ENCODE peak calls at places on chromosomes 11 and 22, in ten cellular contexts. One of them, this sample, is unnamed.

GRCh38 chr22:46082633-46083032 is 67.7 kb upstream of the PPARA start:
- DNase-seq in K562: no peak
- DNase-seq in IMR-90: no peak
- DNase-seq in caudate nucleus: no peak
- DNase-seq in mammary epithelial cell: peak
- DNase-seq in AG04450: no peak
- DNase-seq in Panc1: no peak
- DNase-seq in uterus: no peak
- DNase-seq in HepG2: no peak
- DNase-seq in heart left ventricle: no peak
- DNase-seq in this sample: peak

GRCh38 chr11:44564653-44565007 is 833 bp upstream of the CD82 start:
- DNase-seq in K562: peak
- DNase-seq in IMR-90: peak
- DNase-seq in caudate nucleus: no peak
- DNase-seq in mammary epithelial cell: peak
- DNase-seq in AG04450: peak
- DNase-seq in Panc1: no peak
- DNase-seq in uterus: no peak
- DNase-seq in HepG2: no peak
- DNase-seq in heart left ventricle: peak
- DNase-seq in this sample: peak

GRCh38 chr11:126210871-126211235 is 597 bp downstream of the RPUSD4 start:
- DNase-seq in K562: no peak
- DNase-seq in IMR-90: no peak
- DNase-seq in caudate nucleus: no peak
- DNase-seq in mammary epithelial cell: no peak
- DNase-seq in AG04450: no peak
- DNase-seq in Panc1: no peak
- DNase-seq in uterus: no peak
- DNase-seq in HepG2: no peak
- DNase-seq in heart left ventricle: no peak
- DNase-seq in this sample: no peak

GRCh38 chr22:35663371-35663770 is 15.1 kb downstream of the APOL6 start:
- DNase-seq in K562: no peak
- DNase-seq in IMR-90: no peak
- DNase-seq in caudate nucleus: no peak
- DNase-seq in mammary epithelial cell: no peak
- DNase-seq in AG04450: no peak
- DNase-seq in Panc1: no peak
- DNase-seq in uterus: no peak
- DNase-seq in HepG2: no peak
- DNase-seq in heart left ventricle: no peak
- DNase-seq in this sample: no peak

GRCh38 chr22:40782521-40782920 is 36.6 kb downstream of the SLC25A17 start:
- DNase-seq in K562: no peak
- DNase-seq in IMR-90: no peak
- DNase-seq in caudate nucleus: no peak
- DNase-seq in mammary epithelial cell: peak
- DNase-seq in AG04450: no peak
- DNase-seq in Panc1: no peak
- DNase-seq in uterus: no peak
- DNase-seq in HepG2: no peak
- DNase-seq in heart left ventricle: no peak
- DNase-seq in this sample: no peak

GRCh38 chr11:12674571-12674935 is 332 bp downstream of the TEAD1 start:
- DNase-seq in K562: no peak
- DNase-seq in IMR-90: no peak
- DNase-seq in caudate nucleus: no peak
- DNase-seq in mammary epithelial cell: no peak
- DNase-seq in AG04450: no peak
- DNase-seq in Panc1: no peak
- DNase-seq in uterus: no peak
- DNase-seq in HepG2: no peak
- DNase-seq in heart left ventricle: peak
- DNase-seq in this sample: no peak

GRCh38 chr11:126547691-126548090 is 192.2 kb downstream of the ST3GAL4 start:
- DNase-seq in K562: no peak
- DNase-seq in IMR-90: peak
- DNase-seq in caudate nucleus: no peak
- DNase-seq in mammary epithelial cell: no peak
- DNase-seq in AG04450: no peak
- DNase-seq in Panc1: no peak
- DNase-seq in uterus: no peak
- DNase-seq in HepG2: no peak
- DNase-seq in heart left ventricle: no peak
- DNase-seq in this sample: no peak

GRCh38 chr22:41989246-41989645 is 9.3 kb upstream of the WBP2NL start:
- DNase-seq in K562: no peak
- DNase-seq in IMR-90: no peak
- DNase-seq in caudate nucleus: no peak
- DNase-seq in mammary epithelial cell: no peak
- DNase-seq in AG04450: no peak
- DNase-seq in Panc1: no peak
- DNase-seq in uterus: no peak
- DNase-seq in HepG2: no peak
- DNase-seq in heart left ventricle: no peak
- DNase-seq in this sample: peak

GRCh38 chr11:109209572-109209971 is 212.4 kb upstream of the C11orf87 start:
- DNase-seq in K562: no peak
- DNase-seq in IMR-90: no peak
- DNase-seq in caudate nucleus: no peak
- DNase-seq in mammary epithelial cell: no peak
- DNase-seq in AG04450: no peak
- DNase-seq in Panc1: no peak
- DNase-seq in uterus: no peak
- DNase-seq in HepG2: no peak
- DNase-seq in heart left ventricle: no peak
- DNase-seq in this sample: no peak

GRCh38 chr11:3226846-3227567 is 5.2 kb downstream of the MRGPRE start:
- DNase-seq in K562: no peak
- DNase-seq in IMR-90: no peak
- DNase-seq in caudate nucleus: no peak
- DNase-seq in mammary epithelial cell: no peak
- DNase-seq in AG04450: no peak
- DNase-seq in Panc1: no peak
- DNase-seq in uterus: no peak
- DNase-seq in HepG2: no peak
- DNase-seq in heart left ventricle: no peak
- DNase-seq in this sample: no peak

GRCh38 chr11:14934641-14935351 is 37.4 kb downstream of the CALCA start:
- DNase-seq in K562: no peak
- DNase-seq in IMR-90: no peak
- DNase-seq in caudate nucleus: no peak
- DNase-seq in mammary epithelial cell: no peak
- DNase-seq in AG04450: no peak
- DNase-seq in Panc1: no peak
- DNase-seq in uterus: no peak
- DNase-seq in HepG2: no peak
- DNase-seq in heart left ventricle: no peak
- DNase-seq in this sample: no peak

GRCh38 chr22:23399367-23400285 is 180.5 kb downstream of the IGLL1 start:
- DNase-seq in K562: no peak
- DNase-seq in IMR-90: no peak
- DNase-seq in caudate nucleus: no peak
- DNase-seq in mammary epithelial cell: no peak
- DNase-seq in AG04450: no peak
- DNase-seq in Panc1: no peak
- DNase-seq in uterus: no peak
- DNase-seq in HepG2: no peak
- DNase-seq in heart left ventricle: no peak
- DNase-seq in this sample: no peak

GRCh38 chr11:126339866-126340434 is 15.5 kb upstream of the ST3GAL4 start:
- DNase-seq in K562: no peak
- DNase-seq in IMR-90: peak
- DNase-seq in caudate nucleus: no peak
- DNase-seq in mammary epithelial cell: no peak
- DNase-seq in AG04450: no peak
- DNase-seq in Panc1: no peak
- DNase-seq in uterus: peak
- DNase-seq in HepG2: no peak
- DNase-seq in heart left ventricle: peak
- DNase-seq in this sample: no peak

GRCh38 chr11:44530413-44531115 is 34.9 kb upstream of the CD82 start:
- DNase-seq in K562: peak
- DNase-seq in IMR-90: peak
- DNase-seq in caudate nucleus: no peak
- DNase-seq in mammary epithelial cell: no peak
- DNase-seq in AG04450: no peak
- DNase-seq in Panc1: no peak
- DNase-seq in uterus: no peak
- DNase-seq in HepG2: no peak
- DNase-seq in heart left ventricle: no peak
- DNase-seq in this sample: no peak

GRCh38 chr11:13924801-13925327 is 37.7 kb upstream of the SPON1 start:
- DNase-seq in K562: no peak
- DNase-seq in IMR-90: no peak
- DNase-seq in caudate nucleus: no peak
- DNase-seq in mammary epithelial cell: no peak
- DNase-seq in AG04450: no peak
- DNase-seq in Panc1: no peak
- DNase-seq in uterus: no peak
- DNase-seq in HepG2: no peak
- DNase-seq in heart left ventricle: no peak
- DNase-seq in this sample: no peak

GRCh38 chr11:11425806-11426205 is 72.8 kb upstream of the CSNK2A3 start:
- DNase-seq in K562: no peak
- DNase-seq in IMR-90: no peak
- DNase-seq in caudate nucleus: no peak
- DNase-seq in mammary epithelial cell: no peak
- DNase-seq in AG04450: no peak
- DNase-seq in Panc1: no peak
- DNase-seq in uterus: no peak
- DNase-seq in HepG2: no peak
- DNase-seq in heart left ventricle: no peak
- DNase-seq in this sample: no peak

GRCh38 chr22:36084717-36085116 is 56.1 kb upstream of the RBFOX2 start:
- DNase-seq in K562: no peak
- DNase-seq in IMR-90: no peak
- DNase-seq in caudate nucleus: no peak
- DNase-seq in mammary epithelial cell: no peak
- DNase-seq in AG04450: no peak
- DNase-seq in Panc1: no peak
- DNase-seq in uterus: no peak
- DNase-seq in HepG2: peak
- DNase-seq in heart left ventricle: no peak
- DNase-seq in this sample: no peak

GRCh38 chr11:68928108-68928429 is 24.4 kb downstream of the IGHMBP2 start:
- DNase-seq in K562: no peak
- DNase-seq in IMR-90: no peak
- DNase-seq in caudate nucleus: no peak
- DNase-seq in mammary epithelial cell: no peak
- DNase-seq in AG04450: no peak
- DNase-seq in Panc1: no peak
- DNase-seq in uterus: no peak
- DNase-seq in HepG2: no peak
- DNase-seq in heart left ventricle: no peak
- DNase-seq in this sample: no peak
- H3K27ac ChIP-seq in K562: no peak
- H3K27ac ChIP-seq in IMR-90: no peak
- H3K27ac ChIP-seq in caudate nucleus: no peak
- H3K27ac ChIP-seq in mammary epithelial cell: no peak
- H3K27ac ChIP-seq in AG04450: no peak
- H3K27ac ChIP-seq in Panc1: no peak
- H3K27ac ChIP-seq in uterus: no peak
- H3K27ac ChIP-seq in HepG2: no peak
- H3K27ac ChIP-seq in heart left ventricle: no peak
- H3K27ac ChIP-seq in this sample: no peak

GRCh38 chr11:119681537-119681936 is 47.5 kb downstream of the NECTIN1 start:
- DNase-seq in K562: no peak
- DNase-seq in IMR-90: no peak
- DNase-seq in caudate nucleus: no peak
- DNase-seq in mammary epithelial cell: no peak
- DNase-seq in AG04450: no peak
- DNase-seq in Panc1: no peak
- DNase-seq in uterus: no peak
- DNase-seq in HepG2: no peak
- DNase-seq in heart left ventricle: no peak
- DNase-seq in this sample: no peak
- H3K27ac ChIP-seq in K562: no peak
- H3K27ac ChIP-seq in IMR-90: no peak
- H3K27ac ChIP-seq in caudate nucleus: no peak
- H3K27ac ChIP-seq in mammary epithelial cell: no peak
- H3K27ac ChIP-seq in AG04450: no peak
- H3K27ac ChIP-seq in Panc1: no peak
- H3K27ac ChIP-seq in uterus: no peak
- H3K27ac ChIP-seq in HepG2: no peak
- H3K27ac ChIP-seq in heart left ventricle: no peak
- H3K27ac ChIP-seq in this sample: peak

GRCh38 chr22:31229402-31230140 is 17.5 kb downstream of the LIMK2 start:
- DNase-seq in K562: no peak
- DNase-seq in IMR-90: peak
- DNase-seq in caudate nucleus: no peak
- DNase-seq in mammary epithelial cell: no peak
- DNase-seq in AG04450: no peak
- DNase-seq in Panc1: no peak
- DNase-seq in uterus: peak
- DNase-seq in HepG2: no peak
- DNase-seq in heart left ventricle: peak
- DNase-seq in this sample: no peak
- H3K27ac ChIP-seq in K562: peak
- H3K27ac ChIP-seq in IMR-90: no peak
- H3K27ac ChIP-seq in caudate nucleus: no peak
- H3K27ac ChIP-seq in mammary epithelial cell: no peak
- H3K27ac ChIP-seq in AG04450: no peak
- H3K27ac ChIP-seq in Panc1: no peak
- H3K27ac ChIP-seq in uterus: peak
- H3K27ac ChIP-seq in HepG2: peak
- H3K27ac ChIP-seq in heart left ventricle: peak
- H3K27ac ChIP-seq in this sample: peak

DNA sequence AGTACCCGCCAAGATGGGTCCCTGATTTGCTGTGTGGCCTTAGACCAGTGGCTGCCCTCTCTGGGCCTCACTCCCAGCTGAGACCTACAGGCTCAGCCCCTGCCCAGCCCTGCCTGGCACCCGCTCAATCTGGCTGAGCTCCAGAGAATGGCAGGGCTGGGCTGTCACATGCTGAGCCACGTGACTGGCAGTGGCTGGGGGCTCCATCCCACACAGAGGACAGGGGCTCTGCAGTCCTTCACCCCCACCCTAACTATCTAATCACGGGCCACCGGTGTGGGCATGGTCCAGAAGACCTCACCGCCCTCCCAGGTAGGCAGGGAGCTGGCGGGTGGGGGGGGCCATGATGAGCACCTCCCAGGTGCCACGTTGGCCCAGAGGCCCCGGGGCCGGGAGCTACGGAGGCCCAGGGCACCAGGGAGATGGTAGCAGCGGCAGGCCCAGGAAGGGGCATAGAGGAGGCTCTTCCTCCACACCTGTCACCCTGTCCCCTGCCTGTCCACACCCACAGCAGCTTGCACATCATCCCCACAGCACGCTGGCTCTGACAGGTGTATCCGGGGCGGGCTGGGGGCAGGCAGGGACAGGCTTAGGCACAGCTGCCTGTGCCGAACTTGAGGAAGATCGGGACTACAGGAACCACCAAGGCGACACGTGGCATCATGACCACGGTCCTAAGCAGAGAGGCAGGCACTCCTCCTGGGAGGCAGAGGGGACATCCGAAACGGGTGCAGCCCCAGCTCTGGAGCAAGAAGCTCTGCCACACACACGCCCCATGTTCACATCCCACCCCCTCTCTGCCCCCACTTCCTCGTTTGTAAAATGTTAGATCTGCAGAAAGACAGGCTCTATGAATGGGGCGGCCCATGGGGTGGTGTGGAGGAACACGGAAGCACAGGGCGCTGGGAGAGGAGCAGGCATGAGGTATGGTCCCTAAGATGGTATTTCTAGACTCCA is 1.5 kb upstream of the ALDH3B1 start:
- DNase-seq in K562: no peak
- DNase-seq in IMR-90: no peak
- DNase-seq in caudate nucleus: no peak
- DNase-seq in mammary epithelial cell: no peak
- DNase-seq in AG04450: no peak
- DNase-seq in Panc1: no peak
- DNase-seq in uterus: no peak
- DNase-seq in HepG2: no peak
- DNase-seq in heart left ventricle: no peak
- DNase-seq in this sample: no peak
- H3K27ac ChIP-seq in K562: peak
- H3K27ac ChIP-seq in IMR-90: peak
- H3K27ac ChIP-seq in caudate nucleus: peak
- H3K27ac ChIP-seq in mammary epithelial cell: no peak
- H3K27ac ChIP-seq in AG04450: peak
- H3K27ac ChIP-seq in Panc1: peak
- H3K27ac ChIP-seq in uterus: peak
- H3K27ac ChIP-seq in HepG2: no peak
- H3K27ac ChIP-seq in heart left ventricle: no peak
- H3K27ac ChIP-seq in this sample: no peak